ENCODE peak calls at places on chromosomes 13 and 19, in ten cellular contexts. O is neuronal stem cell; C is A673; T is Peyer's patch; D is naive thymus-derived CD4-positive, alpha-beta T cell; H is fibroblast of lung; U is cardiac muscle cell; B is breast epithelium; E is upper lobe of right lung; Y is heart right ventricle. L is an unnamed sample. For H3K36me3, the result is how much of the 10 kb centered on the place peaks cover.

GRCh38 chr19:1619703-1620102 is 14.4 kb upstream of the UQCR11 start:
- DNase-seq in O (no peak), C (no peak), T (no peak), D (no peak), H (no peak), U (no peak), B (no peak), E (no peak), Y (no peak), L (no peak)

GRCh38 chr19:53328967-53329366 is 4.6 kb upstream of the ZNF845 start:
- DNase-seq in O (no peak), C (no peak), T (no peak), D (no peak), H (peak), U (no peak), B (no peak), E (peak), Y (peak), L (peak)

GRCh38 chr19:28393574-28394336 is 819.2 kb downstream of the UQCRFS1 start:
- DNase-seq in O (no peak), C (no peak), T (no peak), D (no peak), H (no peak), U (no peak), B (no peak), E (no peak), Y (no peak), L (no peak)

GRCh38 chr13:38970380-38971051 is 20.1 kb downstream of the STOML3 start:
- DNase-seq in O (no peak), C (no peak), T (no peak), D (no peak), H (no peak), U (no peak), B (no peak), E (no peak), Y (no peak), L (no peak)

GRCh38 chr13:83895994-83896580 is 13.8 kb upstream of the SLITRK1 start:
- DNase-seq in O (no peak), C (no peak), T (no peak), D (no peak), H (no peak), U (no peak), B (no peak), E (no peak), Y (no peak), L (no peak)

GRCh38 chr13:89066868-89067466 is 1395.8 kb downstream of the SLITRK5 start:
- DNase-seq in O (peak), C (peak), T (no peak), D (no peak), H (peak), U (peak), B (no peak), E (no peak), Y (no peak), L (no peak)

GRCh38 chr19:4518345-4519171 is at the start of gene PLIN4:
- DNase-seq in O (no peak), C (no peak), T (no peak), D (no peak), H (peak), U (no peak), B (peak), E (no peak), Y (peak), L (no peak)

GRCh38 chr13:26254583-26255102 is 714 bp downstream of the CDK8 start:
- DNase-seq in O (no peak), C (peak), T (peak), D (peak), H (peak), U (peak), B (peak), E (peak), Y (peak), L (peak)

GRCh38 chr13:100131863-100132574 is 43.1 kb downstream of the PCCA start:
- DNase-seq in O (no peak), C (peak), T (no peak), D (no peak), H (peak), U (no peak), B (no peak), E (no peak), Y (no peak), L (no peak)

GRCh38 chr19:42274065-42274682 is 5.1 kb downstream of the CIC start:
- DNase-seq in O (no peak), C (no peak), T (no peak), D (no peak), H (no peak), U (no peak), B (no peak), E (no peak), Y (no peak), L (no peak)

GRCh38 chr13:44470623-44471562 is 97.3 kb downstream of the SERP2 start:
- DNase-seq in O (no peak), C (peak), T (no peak), D (no peak), H (peak), U (peak), B (no peak), E (no peak), Y (no peak), L (no peak)

GRCh38 chr19:55178781-55179569 is 1.1 kb downstream of the SYT5 start:
- DNase-seq in O (peak), C (peak), T (peak), D (peak), H (peak), U (peak), B (no peak), E (peak), Y (peak), L (no peak)

GRCh38 chr13:33326246-33326645 is 40.7 kb upstream of the STARD13 start:
- DNase-seq in O (no peak), C (no peak), T (no peak), D (no peak), H (no peak), U (peak), B (no peak), E (no peak), Y (no peak), L (no peak)

GRCh38 chr13:33321686-33322473 is 36.3 kb upstream of the STARD13 start:
- DNase-seq in O (no peak), C (no peak), T (no peak), D (no peak), H (no peak), U (no peak), B (no peak), E (no peak), Y (no peak), L (no peak)

GRCh38 chr13:33322965-33323668 is 37.6 kb upstream of the STARD13 start:
- DNase-seq in O (no peak), C (peak), T (no peak), D (no peak), H (no peak), U (no peak), B (no peak), E (no peak), Y (no peak), L (no peak)

GRCh38 chr13:33322474-33322827 is 36.9 kb upstream of the STARD13 start:
- DNase-seq in O (no peak), C (no peak), T (peak), D (no peak), H (peak), U (no peak), B (no peak), E (no peak), Y (peak), L (no peak)

DNA sequence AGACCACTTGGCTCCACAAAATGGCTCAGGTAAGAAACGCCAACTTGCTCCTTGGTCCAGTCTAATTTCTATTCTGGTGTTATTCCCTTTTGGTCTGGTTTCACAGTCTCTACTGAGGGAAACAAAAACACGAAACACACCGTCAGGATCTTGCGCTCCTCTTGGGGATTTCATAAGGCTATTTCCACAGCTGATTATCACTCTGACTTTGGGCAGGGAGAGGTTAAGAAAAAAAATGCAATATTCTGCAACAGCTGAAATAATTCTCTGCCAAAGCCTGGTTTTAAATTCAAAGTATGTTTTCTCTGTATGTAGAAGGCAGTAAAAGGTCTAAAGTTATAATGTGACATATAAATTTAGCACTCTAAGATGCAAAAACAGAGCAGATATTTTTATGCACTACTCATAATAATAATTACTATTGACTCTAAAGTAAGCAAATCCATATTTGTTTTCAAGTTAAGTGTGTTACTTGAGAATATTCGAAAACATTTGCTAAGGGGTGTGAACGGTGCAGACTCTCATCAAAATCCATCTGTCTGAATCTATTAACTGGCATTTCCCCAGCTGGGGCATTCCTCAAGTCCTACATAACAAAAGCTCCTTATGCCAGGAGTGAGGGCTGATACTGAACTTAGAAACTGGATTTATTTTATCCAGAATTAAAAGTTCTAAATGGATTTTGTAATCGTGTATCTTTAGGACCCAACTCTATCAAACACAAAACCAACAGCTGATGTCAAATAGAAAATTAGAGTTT is 38.4 kb upstream of the STARD13 start:
- DNase-seq in O (no peak), C (no peak), T (no peak), D (no peak), H (peak), U (no peak), B (no peak), E (no peak), Y (no peak), L (no peak)
- H3K4me3 ChIP-seq in O (no peak), C (no peak), T (no peak), D (no peak), H (no peak), U (no peak), B (no peak), E (no peak), Y (no peak), L (peak)

GRCh38 chr13:46392967-46393366 is 5.9 kb upstream of the RUBCNL start:
- DNase-seq in O (no peak), C (no peak), T (no peak), D (no peak), H (no peak), U (no peak), B (no peak), E (no peak), Y (no peak), L (no peak)
- H3K27ac ChIP-seq in O (no peak), C (no peak), T (no peak), D (no peak), H (no peak), U (no peak), B (no peak), E (no peak), Y (no peak), L (no peak)

DNA sequence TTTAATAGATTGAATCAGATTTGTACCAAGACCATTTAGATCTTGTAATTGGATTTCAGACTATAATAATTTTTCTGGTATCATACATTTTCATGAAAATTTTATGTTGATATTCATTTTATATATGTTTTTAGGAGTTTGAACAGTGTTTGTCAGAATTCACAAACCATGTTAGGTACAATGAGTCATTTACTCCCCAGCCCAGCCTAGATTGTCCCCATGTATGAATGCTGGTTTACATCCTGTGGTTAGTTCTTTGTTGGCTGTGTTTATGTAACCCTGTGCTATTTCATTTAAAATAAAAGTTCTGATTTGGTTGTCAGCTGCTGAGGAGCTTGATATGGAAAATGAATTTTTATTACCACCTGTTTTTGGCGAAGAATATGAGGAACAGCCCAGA is 96.7 kb downstream of the GJA3 start:
- DNase-seq in O (no peak), C (no peak), T (no peak), D (no peak), H (peak), U (no peak), B (no peak), E (no peak), Y (no peak), L (no peak)
- H3K36me3 ChIP-seq in O (under half), C (half or more), T (under half), D (under half), H (under half), U (half or more), B (under half), E (half or more), Y (under half), L (half or more)

GRCh38 chr13:109140777-109141354 is 511.5 kb downstream of the MYO16 start:
- DNase-seq in O (no peak), C (no peak), T (no peak), D (no peak), H (no peak), U (no peak), B (no peak), E (no peak), Y (no peak), L (no peak)
- H3K4me3 ChIP-seq in O (no peak), C (no peak), T (no peak), D (no peak), H (no peak), U (no peak), B (peak), E (peak), Y (peak), L (peak)

GRCh38 chr19:58353717-58354477 is 605 bp upstream of the A1BG start:
- DNase-seq in O (no peak), C (no peak), T (no peak), D (no peak), H (no peak), U (no peak), B (no peak), E (no peak), Y (no peak), L (no peak)

GRCh38 chr19:58351558-58351878 is 1.8 kb downstream of the A1BG start:
- DNase-seq in O (no peak), C (no peak), T (no peak), D (no peak), H (no peak), U (no peak), B (no peak), E (no peak), Y (no peak), L (no peak)

GRCh38 chr19:58354478-58355030 is 1.3 kb upstream of the A1BG start:
- DNase-seq in O (no peak), C (no peak), T (no peak), D (no peak), H (no peak), U (no peak), B (no peak), E (no peak), Y (no peak), L (no peak)

GRCh38 chr19:58351996-58352755 is 1.1 kb downstream of the A1BG start:
- DNase-seq in O (no peak), C (no peak), T (no peak), D (no peak), H (no peak), U (no peak), B (no peak), E (no peak), Y (no peak), L (no peak)

DNA sequence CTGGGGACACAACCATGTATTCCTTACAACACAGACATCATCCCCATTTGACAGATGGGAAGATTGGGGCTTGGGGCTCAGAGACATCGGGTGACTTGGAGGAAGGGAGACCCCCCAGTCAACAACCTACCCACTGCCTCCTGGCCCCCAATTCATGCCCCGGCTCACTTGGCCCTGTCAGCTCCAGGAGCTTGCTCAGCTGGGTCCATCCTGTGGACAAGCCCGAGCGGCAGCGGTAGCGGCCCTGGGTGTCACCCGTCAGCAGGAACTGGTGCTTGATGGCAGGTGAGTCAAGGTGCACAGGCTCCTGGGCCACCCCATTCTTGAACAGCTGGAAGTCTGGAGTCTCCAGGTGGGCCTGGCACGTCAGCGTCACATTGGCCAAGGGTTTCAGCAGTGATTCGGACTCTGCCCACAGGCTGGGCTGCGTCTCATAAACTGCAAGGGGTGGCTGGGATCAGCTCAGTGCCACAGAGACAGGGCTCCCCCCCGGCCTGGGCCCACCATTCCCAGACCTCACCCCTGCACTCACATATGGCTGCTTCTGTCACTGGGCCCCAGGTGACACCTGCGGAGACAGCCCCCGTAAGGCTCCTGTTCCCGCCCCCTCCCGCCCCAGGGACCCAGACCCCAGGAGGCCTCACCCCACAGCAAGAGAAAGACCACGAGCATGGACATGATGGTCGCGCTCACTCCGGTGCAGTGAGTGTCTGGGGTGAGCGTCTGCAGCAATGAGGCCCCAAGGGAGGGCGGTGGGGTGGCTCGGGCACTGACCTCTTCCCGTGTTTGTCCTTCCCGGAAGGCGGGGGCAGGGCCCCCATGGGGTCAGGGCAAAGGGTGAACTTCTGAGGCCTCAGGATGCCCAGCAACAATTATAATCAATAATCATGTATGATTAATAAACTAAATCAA is at the start of gene A1BG:
- DNase-seq in O (no peak), C (no peak), T (no peak), D (no peak), H (no peak), U (no peak), B (no peak), E (no peak), Y (no peak), L (no peak)
- H3K27ac ChIP-seq in O (no peak), C (no peak), T (no peak), D (no peak), H (no peak), U (no peak), B (no peak), E (no peak), Y (no peak), L (no peak)

GRCh38 chr19:34681478-34681877 is 4.0 kb downstream of the ZNF302 start:
- DNase-seq in O (no peak), C (no peak), T (no peak), D (no peak), H (no peak), U (no peak), B (no peak), E (no peak), Y (no peak), L (no peak)
- H3K36me3 ChIP-seq in O (under half), C (half or more), T (under half), D (under half), H (under half), U (under half), B (under half), E (under half), Y (under half), L (half or more)

DNA sequence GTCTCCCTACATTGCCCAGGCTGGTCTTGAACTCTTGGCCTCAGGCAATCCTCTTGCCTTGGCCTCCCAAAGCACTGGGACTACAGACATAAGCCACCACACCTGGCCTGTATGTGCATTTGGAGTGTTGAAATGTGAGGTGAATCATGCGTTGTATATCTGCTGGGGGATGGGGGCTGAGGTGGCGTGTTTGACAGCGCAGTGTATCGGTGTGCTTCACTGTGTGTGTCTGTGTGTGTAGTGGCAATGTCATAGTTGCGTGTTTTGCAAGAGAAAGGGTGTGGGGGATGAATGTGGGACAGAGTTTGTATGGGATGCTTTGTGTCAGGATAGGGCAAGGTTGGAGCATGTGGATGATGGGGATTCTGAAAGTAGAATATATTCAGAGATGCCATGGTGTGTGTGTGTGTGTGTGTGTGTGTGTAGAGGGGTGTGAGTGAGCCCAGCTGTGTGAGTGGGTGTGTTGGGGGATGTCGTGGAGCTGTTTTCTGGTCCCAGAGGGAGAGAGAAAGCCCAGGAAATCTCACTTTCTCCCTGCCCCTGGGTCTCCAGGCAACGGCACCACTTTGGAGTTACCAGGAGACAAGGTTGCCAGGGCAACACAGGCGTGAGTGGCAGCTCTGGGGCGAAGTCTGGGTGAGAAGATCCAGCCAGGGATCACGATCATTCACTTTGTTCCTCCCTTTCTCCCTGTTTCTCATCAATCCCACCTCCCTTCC is 1.1 kb upstream of the SWSAP1 start:
- DNase-seq in O (peak), C (peak), T (no peak), D (no peak), H (no peak), U (peak), B (no peak), E (peak), Y (no peak), L (no peak)
- H3K4me3 ChIP-seq in O (peak), C (peak), T (no peak), D (peak), H (no peak), U (no peak), B (no peak), E (no peak), Y (no peak), L (no peak)

L was measured in ascending aorta.